ENCODE peak calls at places on chromosomes 2 and 18, in ten cellular contexts. One of them, this sample, is unnamed.
A peak's percentile ranks its signal among the peaks of the same experiment; 100 is the strongest.

GRCh38 chr2:126858991-126859390 is 39.7 kb upstream of the TEX51 start:
- DNase-seq in Panc1: no peak
- DNase-seq in mesothelial cell of epicardium: no peak
- DNase-seq in activated T-cell treated with anti-CD3 and anti-CD28 coated beads, Interleukin-2, amount 50 U/mL, for 1 hour: no peak
- DNase-seq in T-helper 2 cell: no peak
- DNase-seq in stimulated activated CD4-positive, alpha-beta T cell treated with anti-CD3 and anti-CD28 coated beads, Interleukin-4, amount 100 ng/mL, for 24 hours: no peak
- DNase-seq in MCF 10A: no peak
- DNase-seq in HEK293T: no peak
- DNase-seq in activated gamma-delta T cell treated with Interleukin-2 at 50 U/mL for 16 hours: no peak
- DNase-seq in AG04449: no peak
- DNase-seq in this sample: no peak

GRCh38 chr2:161146209-161146775 is 13.9 kb upstream of the TANK start:
- DNase-seq in Panc1: no peak
- DNase-seq in mesothelial cell of epicardium: no peak
- DNase-seq in activated T-cell treated with anti-CD3 and anti-CD28 coated beads, Interleukin-2, amount 50 U/mL, for 1 hour: no peak
- DNase-seq in T-helper 2 cell: no peak
- DNase-seq in stimulated activated CD4-positive, alpha-beta T cell treated with anti-CD3 and anti-CD28 coated beads, Interleukin-4, amount 100 ng/mL, for 24 hours: no peak
- DNase-seq in MCF 10A: no peak
- DNase-seq in HEK293T: no peak
- DNase-seq in activated gamma-delta T cell treated with Interleukin-2 at 50 U/mL for 16 hours: no peak
- DNase-seq in AG04449: no peak
- DNase-seq in this sample: no peak

GRCh38 chr18:68969027-68969426 is 171.1 kb downstream of the CCDC102B start:
- DNase-seq in Panc1: no peak
- DNase-seq in mesothelial cell of epicardium: no peak
- DNase-seq in activated T-cell treated with anti-CD3 and anti-CD28 coated beads, Interleukin-2, amount 50 U/mL, for 1 hour: no peak
- DNase-seq in T-helper 2 cell: no peak
- DNase-seq in stimulated activated CD4-positive, alpha-beta T cell treated with anti-CD3 and anti-CD28 coated beads, Interleukin-4, amount 100 ng/mL, for 24 hours: no peak
- DNase-seq in MCF 10A: no peak
- DNase-seq in HEK293T: no peak
- DNase-seq in activated gamma-delta T cell treated with Interleukin-2 at 50 U/mL for 16 hours: no peak
- DNase-seq in AG04449: no peak
- DNase-seq in this sample: no peak

GRCh38 chr2:124120246-124120645 is 95.2 kb downstream of the CNTNAP5 start:
- DNase-seq in Panc1: no peak
- DNase-seq in mesothelial cell of epicardium: no peak
- DNase-seq in activated T-cell treated with anti-CD3 and anti-CD28 coated beads, Interleukin-2, amount 50 U/mL, for 1 hour: no peak
- DNase-seq in T-helper 2 cell: no peak
- DNase-seq in stimulated activated CD4-positive, alpha-beta T cell treated with anti-CD3 and anti-CD28 coated beads, Interleukin-4, amount 100 ng/mL, for 24 hours: no peak
- DNase-seq in MCF 10A: no peak
- DNase-seq in HEK293T: no peak
- DNase-seq in activated gamma-delta T cell treated with Interleukin-2 at 50 U/mL for 16 hours: no peak
- DNase-seq in AG04449: no peak
- DNase-seq in this sample: no peak

GRCh38 chr2:222398446-222398885 is 25.9 kb upstream of the SGPP2 start:
- DNase-seq in Panc1: no peak
- DNase-seq in mesothelial cell of epicardium: no peak
- DNase-seq in activated T-cell treated with anti-CD3 and anti-CD28 coated beads, Interleukin-2, amount 50 U/mL, for 1 hour: no peak
- DNase-seq in T-helper 2 cell: no peak
- DNase-seq in stimulated activated CD4-positive, alpha-beta T cell treated with anti-CD3 and anti-CD28 coated beads, Interleukin-4, amount 100 ng/mL, for 24 hours: no peak
- DNase-seq in MCF 10A: peak; percentile 4
- DNase-seq in HEK293T: no peak
- DNase-seq in activated gamma-delta T cell treated with Interleukin-2 at 50 U/mL for 16 hours: no peak
- DNase-seq in AG04449: no peak
- DNase-seq in this sample: no peak

GRCh38 chr18:27750014-27750413 is 426.9 kb downstream of the CDH2 start:
- DNase-seq in Panc1: no peak
- DNase-seq in mesothelial cell of epicardium: peak; percentile 43
- DNase-seq in activated T-cell treated with anti-CD3 and anti-CD28 coated beads, Interleukin-2, amount 50 U/mL, for 1 hour: no peak
- DNase-seq in T-helper 2 cell: peak; percentile 17
- DNase-seq in stimulated activated CD4-positive, alpha-beta T cell treated with anti-CD3 and anti-CD28 coated beads, Interleukin-4, amount 100 ng/mL, for 24 hours: no peak
- DNase-seq in MCF 10A: peak; percentile 67
- DNase-seq in HEK293T: peak; percentile 66
- DNase-seq in activated gamma-delta T cell treated with Interleukin-2 at 50 U/mL for 16 hours: no peak
- DNase-seq in AG04449: peak; percentile 58
- DNase-seq in this sample: peak; percentile 90

GRCh38 chr2:39696838-39697237 is 31.1 kb downstream of the TMEM178A start:
- DNase-seq in Panc1: peak; percentile 13
- DNase-seq in mesothelial cell of epicardium: no peak
- DNase-seq in activated T-cell treated with anti-CD3 and anti-CD28 coated beads, Interleukin-2, amount 50 U/mL, for 1 hour: no peak
- DNase-seq in T-helper 2 cell: no peak
- DNase-seq in stimulated activated CD4-positive, alpha-beta T cell treated with anti-CD3 and anti-CD28 coated beads, Interleukin-4, amount 100 ng/mL, for 24 hours: no peak
- DNase-seq in MCF 10A: peak; percentile 25
- DNase-seq in HEK293T: no peak
- DNase-seq in activated gamma-delta T cell treated with Interleukin-2 at 50 U/mL for 16 hours: no peak
- DNase-seq in AG04449: peak; percentile 28
- DNase-seq in this sample: peak; percentile 66

GRCh38 chr2:9336209-9336533 is 87.2 kb downstream of the ITGB1BP1 start:
- DNase-seq in Panc1: no peak
- DNase-seq in mesothelial cell of epicardium: no peak
- DNase-seq in activated T-cell treated with anti-CD3 and anti-CD28 coated beads, Interleukin-2, amount 50 U/mL, for 1 hour: no peak
- DNase-seq in T-helper 2 cell: peak; percentile 77
- DNase-seq in stimulated activated CD4-positive, alpha-beta T cell treated with anti-CD3 and anti-CD28 coated beads, Interleukin-4, amount 100 ng/mL, for 24 hours: no peak
- DNase-seq in MCF 10A: no peak
- DNase-seq in HEK293T: peak; percentile 20
- DNase-seq in activated gamma-delta T cell treated with Interleukin-2 at 50 U/mL for 16 hours: peak; percentile 11
- DNase-seq in AG04449: no peak
- DNase-seq in this sample: peak; percentile 17

GRCh38 chr2:12587729-12588522 is 128.8 kb upstream of the TRIB2 start:
- DNase-seq in Panc1: peak; percentile 62
- DNase-seq in mesothelial cell of epicardium: no peak
- DNase-seq in activated T-cell treated with anti-CD3 and anti-CD28 coated beads, Interleukin-2, amount 50 U/mL, for 1 hour: no peak
- DNase-seq in T-helper 2 cell: peak; percentile 5
- DNase-seq in stimulated activated CD4-positive, alpha-beta T cell treated with anti-CD3 and anti-CD28 coated beads, Interleukin-4, amount 100 ng/mL, for 24 hours: no peak
- DNase-seq in MCF 10A: peak; percentile 90
- DNase-seq in HEK293T: no peak
- DNase-seq in activated gamma-delta T cell treated with Interleukin-2 at 50 U/mL for 16 hours: no peak
- DNase-seq in AG04449: peak; percentile 86
- DNase-seq in this sample: no peak

GRCh38 chr2:177753682-177754475 is 318.7 kb downstream of the PDE11A start:
- DNase-seq in Panc1: no peak
- DNase-seq in mesothelial cell of epicardium: peak; percentile 63
- DNase-seq in activated T-cell treated with anti-CD3 and anti-CD28 coated beads, Interleukin-2, amount 50 U/mL, for 1 hour: no peak
- DNase-seq in T-helper 2 cell: peak; percentile 64
- DNase-seq in stimulated activated CD4-positive, alpha-beta T cell treated with anti-CD3 and anti-CD28 coated beads, Interleukin-4, amount 100 ng/mL, for 24 hours: no peak
- DNase-seq in MCF 10A: peak; percentile 25
- DNase-seq in HEK293T: peak; percentile 40
- DNase-seq in activated gamma-delta T cell treated with Interleukin-2 at 50 U/mL for 16 hours: no peak
- DNase-seq in AG04449: peak; percentile 44
- DNase-seq in this sample: peak; percentile 97

GRCh38 chr2:136238552-136239346 is 120.8 kb upstream of the CXCR4 start:
- DNase-seq in Panc1: peak; percentile 8
- DNase-seq in mesothelial cell of epicardium: no peak
- DNase-seq in activated T-cell treated with anti-CD3 and anti-CD28 coated beads, Interleukin-2, amount 50 U/mL, for 1 hour: peak; percentile 58
- DNase-seq in T-helper 2 cell: peak; percentile 93
- DNase-seq in stimulated activated CD4-positive, alpha-beta T cell treated with anti-CD3 and anti-CD28 coated beads, Interleukin-4, amount 100 ng/mL, for 24 hours: peak; percentile 41
- DNase-seq in MCF 10A: peak; percentile 62
- DNase-seq in HEK293T: no peak
- DNase-seq in activated gamma-delta T cell treated with Interleukin-2 at 50 U/mL for 16 hours: peak; percentile 56
- DNase-seq in AG04449: no peak
- DNase-seq in this sample: peak; percentile 37

GRCh38 chr2:48600204-48600813 is 17.3 kb upstream of the GTF2A1L start:
- DNase-seq in Panc1: peak; percentile 53
- DNase-seq in mesothelial cell of epicardium: no peak
- DNase-seq in activated T-cell treated with anti-CD3 and anti-CD28 coated beads, Interleukin-2, amount 50 U/mL, for 1 hour: no peak
- DNase-seq in T-helper 2 cell: peak; percentile 27
- DNase-seq in stimulated activated CD4-positive, alpha-beta T cell treated with anti-CD3 and anti-CD28 coated beads, Interleukin-4, amount 100 ng/mL, for 24 hours: no peak
- DNase-seq in MCF 10A: peak; percentile 57
- DNase-seq in HEK293T: peak; percentile 28
- DNase-seq in activated gamma-delta T cell treated with Interleukin-2 at 50 U/mL for 16 hours: no peak
- DNase-seq in AG04449: no peak
- DNase-seq in this sample: peak; percentile 72

GRCh38 chr2:122670932-122671331 is 915.5 kb downstream of the TSN start:
- DNase-seq in Panc1: no peak
- DNase-seq in mesothelial cell of epicardium: no peak
- DNase-seq in activated T-cell treated with anti-CD3 and anti-CD28 coated beads, Interleukin-2, amount 50 U/mL, for 1 hour: no peak
- DNase-seq in T-helper 2 cell: no peak
- DNase-seq in stimulated activated CD4-positive, alpha-beta T cell treated with anti-CD3 and anti-CD28 coated beads, Interleukin-4, amount 100 ng/mL, for 24 hours: no peak
- DNase-seq in MCF 10A: peak; percentile 24
- DNase-seq in HEK293T: no peak
- DNase-seq in activated gamma-delta T cell treated with Interleukin-2 at 50 U/mL for 16 hours: no peak
- DNase-seq in AG04449: no peak
- DNase-seq in this sample: peak; percentile 51

GRCh38 chr2:1644427-1644826 is 99.9 kb downstream of the PXDN start:
- DNase-seq in Panc1: no peak
- DNase-seq in mesothelial cell of epicardium: no peak
- DNase-seq in activated T-cell treated with anti-CD3 and anti-CD28 coated beads, Interleukin-2, amount 50 U/mL, for 1 hour: no peak
- DNase-seq in T-helper 2 cell: no peak
- DNase-seq in stimulated activated CD4-positive, alpha-beta T cell treated with anti-CD3 and anti-CD28 coated beads, Interleukin-4, amount 100 ng/mL, for 24 hours: no peak
- DNase-seq in MCF 10A: no peak
- DNase-seq in HEK293T: no peak
- DNase-seq in activated gamma-delta T cell treated with Interleukin-2 at 50 U/mL for 16 hours: no peak
- DNase-seq in AG04449: no peak
- DNase-seq in this sample: no peak

GRCh38 chr2:207156451-207157161 is 9.1 kb downstream of the KLF7 start:
- DNase-seq in Panc1: no peak
- DNase-seq in mesothelial cell of epicardium: no peak
- DNase-seq in activated T-cell treated with anti-CD3 and anti-CD28 coated beads, Interleukin-2, amount 50 U/mL, for 1 hour: no peak
- DNase-seq in T-helper 2 cell: peak; percentile 94
- DNase-seq in stimulated activated CD4-positive, alpha-beta T cell treated with anti-CD3 and anti-CD28 coated beads, Interleukin-4, amount 100 ng/mL, for 24 hours: peak; percentile 25
- DNase-seq in MCF 10A: no peak
- DNase-seq in HEK293T: no peak
- DNase-seq in activated gamma-delta T cell treated with Interleukin-2 at 50 U/mL for 16 hours: no peak
- DNase-seq in AG04449: no peak
- DNase-seq in this sample: no peak

GRCh38 chr18:76821356-76821874 is 942 bp upstream of the ZNF236 start:
- DNase-seq in Panc1: no peak
- DNase-seq in mesothelial cell of epicardium: no peak
- DNase-seq in activated T-cell treated with anti-CD3 and anti-CD28 coated beads, Interleukin-2, amount 50 U/mL, for 1 hour: peak; percentile 30
- DNase-seq in T-helper 2 cell: peak; percentile 45
- DNase-seq in stimulated activated CD4-positive, alpha-beta T cell treated with anti-CD3 and anti-CD28 coated beads, Interleukin-4, amount 100 ng/mL, for 24 hours: no peak
- DNase-seq in MCF 10A: no peak
- DNase-seq in HEK293T: no peak
- DNase-seq in activated gamma-delta T cell treated with Interleukin-2 at 50 U/mL for 16 hours: no peak
- DNase-seq in AG04449: no peak
- DNase-seq in this sample: no peak

GRCh38 chr2:196515041-196515440 is 124.5 kb upstream of the CCDC150 start:
- DNase-seq in Panc1: no peak
- DNase-seq in mesothelial cell of epicardium: no peak
- DNase-seq in activated T-cell treated with anti-CD3 and anti-CD28 coated beads, Interleukin-2, amount 50 U/mL, for 1 hour: no peak
- DNase-seq in T-helper 2 cell: no peak
- DNase-seq in stimulated activated CD4-positive, alpha-beta T cell treated with anti-CD3 and anti-CD28 coated beads, Interleukin-4, amount 100 ng/mL, for 24 hours: no peak
- DNase-seq in MCF 10A: no peak
- DNase-seq in HEK293T: no peak
- DNase-seq in activated gamma-delta T cell treated with Interleukin-2 at 50 U/mL for 16 hours: no peak
- DNase-seq in AG04449: no peak
- DNase-seq in this sample: no peak

GRCh38 chr18:43863180-43863579 is 585.9 kb upstream of the SYT4 start:
- DNase-seq in Panc1: no peak
- DNase-seq in mesothelial cell of epicardium: no peak
- DNase-seq in activated T-cell treated with anti-CD3 and anti-CD28 coated beads, Interleukin-2, amount 50 U/mL, for 1 hour: no peak
- DNase-seq in T-helper 2 cell: no peak
- DNase-seq in stimulated activated CD4-positive, alpha-beta T cell treated with anti-CD3 and anti-CD28 coated beads, Interleukin-4, amount 100 ng/mL, for 24 hours: no peak
- DNase-seq in MCF 10A: no peak
- DNase-seq in HEK293T: no peak
- DNase-seq in activated gamma-delta T cell treated with Interleukin-2 at 50 U/mL for 16 hours: no peak
- DNase-seq in AG04449: no peak
- DNase-seq in this sample: peak; percentile 26

GRCh38 chr2:13698847-13699246 is 933.7 kb upstream of the LRATD1 start:
- DNase-seq in Panc1: no peak
- DNase-seq in mesothelial cell of epicardium: no peak
- DNase-seq in activated T-cell treated with anti-CD3 and anti-CD28 coated beads, Interleukin-2, amount 50 U/mL, for 1 hour: no peak
- DNase-seq in T-helper 2 cell: no peak
- DNase-seq in stimulated activated CD4-positive, alpha-beta T cell treated with anti-CD3 and anti-CD28 coated beads, Interleukin-4, amount 100 ng/mL, for 24 hours: no peak
- DNase-seq in MCF 10A: no peak
- DNase-seq in HEK293T: no peak
- DNase-seq in activated gamma-delta T cell treated with Interleukin-2 at 50 U/mL for 16 hours: no peak
- DNase-seq in AG04449: no peak
- DNase-seq in this sample: no peak

GRCh38 chr18:59810183-59810582 is 89.6 kb upstream of the PMAIP1 start:
- DNase-seq in Panc1: no peak
- DNase-seq in mesothelial cell of epicardium: no peak
- DNase-seq in activated T-cell treated with anti-CD3 and anti-CD28 coated beads, Interleukin-2, amount 50 U/mL, for 1 hour: no peak
- DNase-seq in T-helper 2 cell: no peak
- DNase-seq in stimulated activated CD4-positive, alpha-beta T cell treated with anti-CD3 and anti-CD28 coated beads, Interleukin-4, amount 100 ng/mL, for 24 hours: no peak
- DNase-seq in MCF 10A: no peak
- DNase-seq in HEK293T: no peak
- DNase-seq in activated gamma-delta T cell treated with Interleukin-2 at 50 U/mL for 16 hours: no peak
- DNase-seq in AG04449: no peak
- DNase-seq in this sample: no peak

GRCh38 chr2:42328923-42329322 is 32.1 kb downstream of the COX7A2L start:
- DNase-seq in Panc1: no peak
- DNase-seq in mesothelial cell of epicardium: no peak
- DNase-seq in activated T-cell treated with anti-CD3 and anti-CD28 coated beads, Interleukin-2, amount 50 U/mL, for 1 hour: no peak
- DNase-seq in T-helper 2 cell: no peak
- DNase-seq in stimulated activated CD4-positive, alpha-beta T cell treated with anti-CD3 and anti-CD28 coated beads, Interleukin-4, amount 100 ng/mL, for 24 hours: no peak
- DNase-seq in MCF 10A: no peak
- DNase-seq in HEK293T: no peak
- DNase-seq in activated gamma-delta T cell treated with Interleukin-2 at 50 U/mL for 16 hours: no peak
- DNase-seq in AG04449: no peak
- DNase-seq in this sample: no peak

GRCh38 chr2:190340369-190340768 is 3.0 kb upstream of the INPP1 start:
- DNase-seq in Panc1: no peak
- DNase-seq in mesothelial cell of epicardium: no peak
- DNase-seq in activated T-cell treated with anti-CD3 and anti-CD28 coated beads, Interleukin-2, amount 50 U/mL, for 1 hour: no peak
- DNase-seq in T-helper 2 cell: no peak
- DNase-seq in stimulated activated CD4-positive, alpha-beta T cell treated with anti-CD3 and anti-CD28 coated beads, Interleukin-4, amount 100 ng/mL, for 24 hours: no peak
- DNase-seq in MCF 10A: peak; percentile 56
- DNase-seq in HEK293T: no peak
- DNase-seq in activated gamma-delta T cell treated with Interleukin-2 at 50 U/mL for 16 hours: no peak
- DNase-seq in AG04449: no peak
- DNase-seq in this sample: peak; percentile 40

GRCh38 chr18:34528177-34528576 is 181.9 kb upstream of the DTNA start:
- DNase-seq in Panc1: no peak
- DNase-seq in mesothelial cell of epicardium: no peak
- DNase-seq in activated T-cell treated with anti-CD3 and anti-CD28 coated beads, Interleukin-2, amount 50 U/mL, for 1 hour: no peak
- DNase-seq in T-helper 2 cell: no peak
- DNase-seq in stimulated activated CD4-positive, alpha-beta T cell treated with anti-CD3 and anti-CD28 coated beads, Interleukin-4, amount 100 ng/mL, for 24 hours: no peak
- DNase-seq in MCF 10A: no peak
- DNase-seq in HEK293T: no peak
- DNase-seq in activated gamma-delta T cell treated with Interleukin-2 at 50 U/mL for 16 hours: no peak
- DNase-seq in AG04449: no peak
- DNase-seq in this sample: no peak

GRCh38 chr2:224506494-224506893 is 78.7 kb downstream of the CUL3 start:
- DNase-seq in Panc1: no peak
- DNase-seq in mesothelial cell of epicardium: no peak
- DNase-seq in activated T-cell treated with anti-CD3 and anti-CD28 coated beads, Interleukin-2, amount 50 U/mL, for 1 hour: no peak
- DNase-seq in T-helper 2 cell: no peak
- DNase-seq in stimulated activated CD4-positive, alpha-beta T cell treated with anti-CD3 and anti-CD28 coated beads, Interleukin-4, amount 100 ng/mL, for 24 hours: no peak
- DNase-seq in MCF 10A: no peak
- DNase-seq in HEK293T: no peak
- DNase-seq in activated gamma-delta T cell treated with Interleukin-2 at 50 U/mL for 16 hours: no peak
- DNase-seq in AG04449: no peak
- DNase-seq in this sample: no peak

GRCh38 chr2:236025892-236026291 is 142.3 kb downstream of the GBX2 start:
- DNase-seq in Panc1: no peak
- DNase-seq in mesothelial cell of epicardium: no peak
- DNase-seq in activated T-cell treated with anti-CD3 and anti-CD28 coated beads, Interleukin-2, amount 50 U/mL, for 1 hour: no peak
- DNase-seq in T-helper 2 cell: no peak
- DNase-seq in stimulated activated CD4-positive, alpha-beta T cell treated with anti-CD3 and anti-CD28 coated beads, Interleukin-4, amount 100 ng/mL, for 24 hours: no peak
- DNase-seq in MCF 10A: no peak
- DNase-seq in HEK293T: no peak
- DNase-seq in activated gamma-delta T cell treated with Interleukin-2 at 50 U/mL for 16 hours: no peak
- DNase-seq in AG04449: no peak
- DNase-seq in this sample: no peak

GRCh38 chr2:128314348-128315121 is 4.1 kb downstream of the HS6ST1 start:
- DNase-seq in Panc1: no peak
- DNase-seq in mesothelial cell of epicardium: no peak
- DNase-seq in activated T-cell treated with anti-CD3 and anti-CD28 coated beads, Interleukin-2, amount 50 U/mL, for 1 hour: peak; percentile 11
- DNase-seq in T-helper 2 cell: no peak
- DNase-seq in stimulated activated CD4-positive, alpha-beta T cell treated with anti-CD3 and anti-CD28 coated beads, Interleukin-4, amount 100 ng/mL, for 24 hours: peak; percentile 2
- DNase-seq in MCF 10A: no peak
- DNase-seq in HEK293T: no peak
- DNase-seq in activated gamma-delta T cell treated with Interleukin-2 at 50 U/mL for 16 hours: peak; percentile 2
- DNase-seq in AG04449: no peak
- DNase-seq in this sample: no peak

GRCh38 chr18:25594351-25594750 is 242.4 kb upstream of the ZNF521 start:
- DNase-seq in Panc1: no peak
- DNase-seq in mesothelial cell of epicardium: no peak
- DNase-seq in activated T-cell treated with anti-CD3 and anti-CD28 coated beads, Interleukin-2, amount 50 U/mL, for 1 hour: no peak
- DNase-seq in T-helper 2 cell: no peak
- DNase-seq in stimulated activated CD4-positive, alpha-beta T cell treated with anti-CD3 and anti-CD28 coated beads, Interleukin-4, amount 100 ng/mL, for 24 hours: no peak
- DNase-seq in MCF 10A: no peak
- DNase-seq in HEK293T: no peak
- DNase-seq in activated gamma-delta T cell treated with Interleukin-2 at 50 U/mL for 16 hours: no peak
- DNase-seq in AG04449: no peak
- DNase-seq in this sample: no peak

GRCh38 chr2:230307485-230307884 is 19.5 kb upstream of the SP140L start:
- DNase-seq in Panc1: no peak
- DNase-seq in mesothelial cell of epicardium: no peak
- DNase-seq in activated T-cell treated with anti-CD3 and anti-CD28 coated beads, Interleukin-2, amount 50 U/mL, for 1 hour: no peak
- DNase-seq in T-helper 2 cell: no peak
- DNase-seq in stimulated activated CD4-positive, alpha-beta T cell treated with anti-CD3 and anti-CD28 coated beads, Interleukin-4, amount 100 ng/mL, for 24 hours: no peak
- DNase-seq in MCF 10A: no peak
- DNase-seq in HEK293T: no peak
- DNase-seq in activated gamma-delta T cell treated with Interleukin-2 at 50 U/mL for 16 hours: no peak
- DNase-seq in AG04449: no peak
- DNase-seq in this sample: no peak